ENCODE peak calls at places on chromosomes 16 and 17, in ten cellular contexts. Z is ascending aorta; A is fibroblast of pulmonary artery; E is A673; G is CD4-positive, alpha-beta T cell; T is left ventricle myocardium inferior; O is mucosa of descending colon; V is AG04450; N is endodermal cell; S is glutamatergic neuron. U is an unnamed sample.

GRCh38 chr17:78357177-78357586 is 2.7 kb downstream of the SOCS3 start:
- DNase-seq in Z (no peak), A (peak; percentile 75), E (no peak), G (no peak), T (peak; percentile 58), O (peak; percentile 35), V (no peak), N (no peak), S (no peak), U (no peak)

GRCh38 chr16:12675852-12676251 is 127.8 kb downstream of the CPPED1 start:
- DNase-seq in Z (no peak), A (peak; percentile 63), E (no peak), G (no peak), T (no peak), O (no peak), V (no peak), N (no peak), S (no peak), U (no peak)

GRCh38 chr17:74730491-74731346 is 6.3 kb upstream of the RAB37 start:
- DNase-seq in Z (no peak), A (no peak), E (no peak), G (no peak), T (no peak), O (no peak), V (no peak), N (no peak), S (no peak), U (no peak)

GRCh38 chr17:66789961-66790421 is 44.9 kb upstream of the CACNG5 start:
- DNase-seq in Z (no peak), A (no peak), E (no peak), G (no peak), T (no peak), O (no peak), V (no peak), N (no peak), S (no peak), U (no peak)

GRCh38 chr16:50102046-50102756 is 36.4 kb downstream of the HEATR3 start:
- DNase-seq in Z (no peak), A (peak; percentile 21), E (no peak), G (no peak), T (no peak), O (no peak), V (peak; percentile 32), N (no peak), S (no peak), U (no peak)

GRCh38 chr16:66580605-66581209 is 1.4 kb downstream of the CMTM2 start:
- DNase-seq in Z (no peak), A (peak; percentile 66), E (peak; percentile 43), G (no peak), T (no peak), O (no peak), V (peak; percentile 53), N (no peak), S (no peak), U (no peak)

GRCh38 chr16:19980866-19981265 is 92.8 kb downstream of the GPR139 start:
- DNase-seq in Z (no peak), A (peak; percentile 10), E (peak; percentile 18), G (no peak), T (no peak), O (peak; percentile 9), V (no peak), N (peak; percentile 74), S (peak; percentile 26), U (no peak)

GRCh38 chr17:82536220-82537201 is 17.0 kb downstream of the FOXK2 start:
- DNase-seq in Z (no peak), A (peak; percentile 92), E (peak; percentile 69), G (no peak), T (peak; percentile 25), O (peak; percentile 55), V (peak; percentile 52), N (peak; percentile 59), S (no peak), U (no peak)

GRCh38 chr17:65433592-65433991 is 127.9 kb downstream of the AXIN2 start:
- DNase-seq in Z (no peak), A (peak; percentile 51), E (no peak), G (no peak), T (no peak), O (no peak), V (no peak), N (no peak), S (no peak), U (no peak)

DNA sequence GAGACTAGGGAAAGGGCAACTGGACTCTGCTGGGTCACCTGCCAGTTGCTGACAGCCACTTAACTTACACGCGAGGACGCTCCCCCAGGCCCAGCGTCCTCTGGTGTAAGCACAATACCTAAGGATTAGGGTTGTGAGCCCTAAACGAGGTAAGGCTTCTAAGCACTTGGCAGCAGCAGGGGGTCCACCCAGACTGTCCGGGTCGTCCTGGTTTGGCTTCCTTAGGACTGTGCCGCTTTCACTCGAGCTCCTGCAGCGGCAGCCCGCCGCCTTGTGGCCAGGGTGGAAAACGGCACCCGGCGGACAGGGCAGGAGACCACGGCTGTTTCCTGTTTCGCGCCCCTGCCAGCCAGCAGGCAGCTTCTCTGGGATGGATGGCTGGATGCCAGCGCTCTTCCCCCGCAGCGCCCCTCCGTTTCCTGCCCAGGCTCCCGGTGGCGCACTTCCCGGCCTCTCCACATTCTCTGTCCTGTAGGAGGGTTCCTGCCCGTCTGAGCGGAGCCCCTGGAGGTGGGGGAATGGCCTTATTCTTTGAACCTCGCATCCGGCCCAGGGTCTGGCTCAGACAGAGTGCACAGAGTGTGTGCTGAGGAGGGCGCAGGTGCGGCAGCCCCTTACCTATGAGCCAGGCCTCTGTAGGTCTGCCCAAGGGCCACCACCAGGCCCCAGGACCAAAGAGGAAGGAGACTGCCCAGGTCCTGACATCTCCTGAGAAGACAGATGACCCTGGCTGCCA is 47.0 kb upstream of the AMZ2 start:
- DNase-seq in Z (no peak), A (peak; percentile 74), E (peak; percentile 90), G (peak; percentile 79), T (peak; percentile 74), O (peak; percentile 90), V (peak; percentile 13), N (peak; percentile 99), S (peak; percentile 89), U (peak; percentile 64)
- TF ChIP-seq CTCF in Z (peak; percentile 88), A (peak; percentile 79), E (peak; percentile 96), G (peak; percentile 78), T (peak; percentile 91), O (peak; percentile 92), V (peak; percentile 85), N (peak; percentile 88), S (peak; percentile 94), U (peak; percentile 87)

GRCh38 chr16:56869513-56870270 is 4.7 kb downstream of the SLC12A3 start:
- DNase-seq in Z (no peak), A (peak; percentile 18), E (peak; percentile 31), G (no peak), T (no peak), O (peak; percentile 32), V (no peak), N (peak; percentile 89), S (no peak), U (no peak)
- TF ChIP-seq CTCF in Z (no peak), A (peak; percentile 14), E (peak; percentile 27), G (no peak), T (no peak), O (no peak), V (peak; percentile 8), N (peak; percentile 72), S (no peak), U (no peak)

GRCh38 chr17:1786708-1787107 is 24.8 kb downstream of the SERPINF1 start:
- DNase-seq in Z (no peak), A (no peak), E (no peak), G (no peak), T (no peak), O (no peak), V (no peak), N (no peak), S (no peak), U (no peak)

GRCh38 chr17:1785925-1786324 is 24.1 kb downstream of the SERPINF1 start:
- DNase-seq in Z (no peak), A (no peak), E (no peak), G (no peak), T (peak; percentile 52), O (no peak), V (no peak), N (no peak), S (no peak), U (no peak)

GRCh38 chr17:1783271-1783670 is 21.4 kb downstream of the SERPINF1 start:
- DNase-seq in Z (no peak), A (peak; percentile 45), E (no peak), G (no peak), T (no peak), O (no peak), V (no peak), N (no peak), S (no peak), U (no peak)

GRCh38 chr17:1782171-1782567 is 20.3 kb downstream of the SERPINF1 start:
- DNase-seq in Z (no peak), A (no peak), E (no peak), G (no peak), T (no peak), O (no peak), V (no peak), N (no peak), S (no peak), U (no peak)

DNA sequence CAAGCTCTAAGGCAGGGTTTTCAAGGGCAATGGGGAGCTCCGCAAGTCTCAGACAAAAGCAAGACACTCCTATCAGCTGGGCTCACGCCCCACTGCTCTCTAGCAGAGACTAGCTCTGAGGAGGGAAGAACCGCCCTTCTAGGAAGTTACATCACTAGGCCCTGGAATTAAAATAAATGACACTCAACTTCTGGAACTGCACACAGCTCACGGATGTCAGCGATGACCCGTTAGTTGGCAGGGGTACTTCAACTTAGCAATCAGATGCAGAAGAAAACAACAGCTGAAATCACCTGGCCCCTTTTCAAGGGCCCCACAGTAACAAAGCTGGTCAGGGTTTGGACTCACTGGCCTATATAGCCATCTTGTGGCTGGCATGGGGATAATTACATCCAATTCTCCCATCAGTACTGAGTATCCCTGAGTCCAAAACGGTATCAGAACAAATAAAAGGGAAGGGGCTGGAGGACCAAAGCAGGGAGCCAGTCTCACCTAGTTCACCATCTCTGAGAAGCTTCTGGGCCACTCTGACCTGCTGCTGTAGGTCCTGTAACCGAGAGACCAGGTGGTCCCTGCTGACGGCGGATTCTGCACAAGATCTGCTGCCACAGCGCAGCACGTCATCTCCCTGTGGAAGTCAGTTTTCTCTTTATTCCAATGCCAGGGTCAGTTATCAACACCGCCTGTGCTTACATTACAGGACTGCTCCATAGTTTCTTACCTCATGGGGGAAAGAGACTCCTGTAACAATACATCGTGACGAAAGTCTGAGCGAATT is 22.2 kb downstream of the SERPINF1 start:
- DNase-seq in Z (peak; percentile 65), A (peak; percentile 98), E (peak; percentile 57), G (no peak), T (peak; percentile 75), O (peak; percentile 74), V (peak; percentile 78), N (peak; percentile 73), S (no peak), U (no peak)
- TF ChIP-seq CTCF in Z (peak; percentile 63), A (peak; percentile 80), E (peak; percentile 67), G (peak; percentile 53), T (peak; percentile 79), O (peak; percentile 28), V (peak; percentile 90), N (peak; percentile 84), S (peak; percentile 65), U (peak; percentile 57)

DNA sequence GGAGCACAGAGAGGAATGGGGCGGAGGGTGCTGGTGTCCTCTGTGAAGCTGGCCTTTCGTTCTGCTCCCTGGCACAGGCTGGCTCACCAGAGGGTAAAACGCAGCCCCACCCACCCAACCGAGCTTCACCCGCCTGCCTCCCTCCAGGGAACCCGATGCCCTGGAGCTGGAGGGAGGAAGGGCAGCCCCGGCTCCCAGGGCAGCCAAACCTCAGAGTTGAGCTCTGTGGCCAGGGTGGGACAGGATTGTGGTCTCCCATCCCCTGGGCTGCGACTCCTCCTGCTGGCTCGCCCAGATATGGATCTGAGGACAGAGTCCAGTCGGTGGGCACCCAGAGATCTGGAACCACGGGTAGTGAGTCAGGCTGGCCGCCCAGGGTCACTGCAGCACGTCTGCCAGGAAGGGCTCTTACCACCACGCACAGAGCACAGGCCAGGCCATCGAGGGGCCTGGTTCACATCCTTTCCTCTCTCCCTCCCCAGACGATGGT is 42.6 kb upstream of the CHMP6 start:
- DNase-seq in Z (no peak), A (no peak), E (no peak), G (no peak), T (no peak), O (no peak), V (no peak), N (no peak), S (peak; percentile 19), U (peak; percentile 17)
- TF ChIP-seq CTCF in Z (no peak), A (no peak), E (no peak), G (no peak), T (no peak), O (no peak), V (no peak), N (no peak), S (no peak), U (no peak)